ENCODE peak calls at places on chromosome 18, in four cellular contexts. P is neural crest cell, Z is T follicular helper cell, J is HL-60. F is an unnamed sample.
A peak's percentile ranks its signal among the peaks of the same experiment; 100 is the strongest.

GRCh38 chr18:77046994-77047393 is 85.6 kb downstream of the MBP start:
- DNase-seq in J (no peak), Z (no peak), P (no peak), F (no peak)

GRCh38 chr18:22124970-22125369 is 44.4 kb upstream of the GATA6 start:
- DNase-seq in Z (no peak), P (no peak), J (no peak), F (no peak)

GRCh38 chr18:45423664-45424063 is 191.6 kb upstream of the SLC14A2 start:
- DNase-seq in J (no peak), Z (no peak), P (no peak), F (no peak)

GRCh38 chr18:11089931-11090715 is 59.2 kb downstream of the PIEZO2 start:
- DNase-seq in J (no peak), Z (no peak), P (no peak), F (no peak)

GRCh38 chr18:60019463-60019840 is 119.7 kb downstream of the PMAIP1 start:
- DNase-seq in J (no peak), Z (no peak), P (no peak), F (no peak)

GRCh38 chr18:59971871-59972270 is 72.1 kb downstream of the PMAIP1 start:
- DNase-seq in P (no peak), J (no peak), Z (no peak), F (no peak)

GRCh38 chr18:44969214-44969842 is 288.6 kb downstream of the SETBP1 start:
- DNase-seq in J (no peak), P (no peak), Z (no peak), F (no peak)

GRCh38 chr18:70453058-70453775 is 164.4 kb downstream of the SOCS6 start:
- DNase-seq in J (peak; percentile 40), Z (no peak), P (no peak), F (no peak)

GRCh38 chr18:10354241-10354811 is 100.1 kb upstream of the APCDD1 start:
- DNase-seq in Z (no peak), J (peak; percentile 17), P (no peak), F (no peak)

GRCh38 chr18:3233004-3233403 is 13.2 kb upstream of the MYOM1 start:
- DNase-seq in Z (no peak), J (no peak), P (no peak), F (no peak)

GRCh38 chr18:7585272-7585670 is 18.2 kb downstream of the PTPRM start:
- DNase-seq in J (no peak), P (no peak), Z (no peak), F (no peak)

GRCh38 chr18:49646864-49647263 is 85.0 kb downstream of the LIPG start:
- DNase-seq in P (no peak), J (no peak), Z (no peak), F (no peak)

GRCh38 chr18:54787098-54787497 is 41.2 kb upstream of the RAB27B start:
- DNase-seq in Z (no peak), P (no peak), J (no peak), F (no peak)

GRCh38 chr18:13051950-13052349 is 60.8 kb downstream of the CEP192 start:
- DNase-seq in Z (no peak), J (peak; percentile 89), P (no peak), F (no peak)

GRCh38 chr18:2256577-2256976 is 314.7 kb downstream of the METTL4 start:
- DNase-seq in P (no peak), Z (no peak), J (peak; percentile 65), F (no peak)

GRCh38 chr18:51195602-51196115 is 1.8 kb downstream of the MEX3C start:
- DNase-seq in J (peak; percentile 73), Z (no peak), P (peak; percentile 17), F (no peak)

GRCh38 chr18:38545071-38545470 is 979.5 kb upstream of the CELF4 start:
- DNase-seq in J (peak; percentile 23), Z (no peak), P (no peak), F (no peak)

GRCh38 chr18:60092073-60092472 is 192.3 kb downstream of the PMAIP1 start:
- DNase-seq in J (no peak), P (no peak), Z (no peak), F (no peak)

GRCh38 chr18:26335139-26335933 is 109.1 kb downstream of the TAF4B start:
- DNase-seq in P (no peak), J (no peak), Z (no peak), F (no peak)

GRCh38 chr18:59469463-59470180 is 110.6 kb upstream of the LMAN1 start:
- DNase-seq in J (no peak), P (no peak), Z (no peak), F (no peak)

GRCh38 chr18:37322497-37323035 is 243.0 kb downstream of the CELF4 start:
- DNase-seq in J (peak; percentile 17), P (peak; percentile 42), Z (no peak), F (no peak)

GRCh38 chr18:78862395-78862794 is 117.2 kb upstream of the SALL3 start:
- DNase-seq in Z (no peak), J (no peak), P (no peak), F (no peak)

GRCh38 chr18:9787716-9788115 is 79.6 kb downstream of the RAB31 start:
- DNase-seq in Z (no peak), J (no peak), P (no peak), F (no peak)

GRCh38 chr18:31819106-31819924 is 58.6 kb upstream of the SLC25A52 start:
- DNase-seq in P (no peak), Z (no peak), J (peak; percentile 52), F (no peak)

GRCh38 chr18:23135679-23136325 is 517 bp downstream of the CABLES1 start:
- DNase-seq in P (peak; percentile 28), Z (no peak), J (peak; percentile 39), F (no peak)

GRCh38 chr18:47935321-47935720 is 4.9 kb upstream of the SMAD2 start:
- DNase-seq in J (no peak), P (no peak), Z (no peak), F (no peak)

GRCh38 chr18:42458226-42458625 is 503.2 kb downstream of the PIK3C3 start:
- DNase-seq in P (no peak), Z (no peak), J (no peak), F (no peak)

GRCh38 chr18:42814618-42815017 is 300.9 kb downstream of the RIT2 start:
- DNase-seq in P (no peak), Z (no peak), J (no peak), F (no peak)

GRCh38 chr18:44474067-44474411 is 206.6 kb upstream of the SETBP1 start:
- DNase-seq in J (no peak), P (no peak), Z (no peak), F (no peak)

GRCh38 chr18:43161528-43161927 is 46.0 kb upstream of the RIT2 start:
- DNase-seq in Z (no peak), P (no peak), J (no peak), F (no peak)

GRCh38 chr18:21255211-21255610 is 13.2 kb downstream of the GREB1L start:
- DNase-seq in Z (no peak), J (no peak), P (no peak), F (no peak)

GRCh38 chr18:50092250-50092780 is 102.6 kb downstream of the MYO5B start:
- DNase-seq in Z (no peak), P (no peak), J (no peak), F (no peak)

GRCh38 chr18:27785815-27786537 is 391.0 kb downstream of the CDH2 start:
- DNase-seq in Z (no peak), J (no peak), P (no peak), F (no peak)

GRCh38 chr18:12254137-12254819 is at the start of gene CIDEA:
- DNase-seq in J (no peak), P (peak; percentile 36), Z (no peak), F (no peak)

GRCh38 chr18:35610089-35610488 is 28.5 kb downstream of the GALNT1 start:
- DNase-seq in P (no peak), Z (no peak), J (no peak), F (no peak)

GRCh38 chr18:50286391-50287027 is 983 bp downstream of the CXXC1 start:
- DNase-seq in J (no peak), Z (no peak), P (no peak), F (no peak)